ENCODE peak calls at places on chromosomes 6 and 20, in six cellular contexts. F, S, L, G, N and C are unnamed samples.

GRCh38 chr6:127900935-127901334 is at the start of gene THEMIS:
- DNase-seq in L (no peak), F (no peak), N (no peak), G (peak), S (no peak), C (peak)

GRCh38 chr20:49447946-49448809 is 34.3 kb downstream of the KCNB1 start:
- DNase-seq in L (no peak), N (no peak), S (no peak), F (no peak), G (no peak), C (no peak)

GRCh38 chr20:38685853-38686473 is 38.3 kb upstream of the SLC32A1 start:
- DNase-seq in F (peak), G (no peak), L (no peak), S (peak), N (no peak), C (peak)

GRCh38 chr20:45781391-45781931 is 10.2 kb downstream of the WFDC3 start:
- DNase-seq in L (no peak), S (peak), F (no peak), G (no peak), N (peak), C (no peak)

GRCh38 chr6:12115492-12115891 is 103.4 kb downstream of the HIVEP1 start:
- DNase-seq in N (no peak), S (no peak), L (no peak), F (no peak), G (no peak), C (no peak)

GRCh38 chr6:26044140-26045045 is 42.8 kb upstream of the HFE start:
- DNase-seq in G (peak), F (no peak), N (no peak), S (no peak), L (no peak), C (peak)

GRCh38 chr6:157607317-157608109 is 215.5 kb upstream of the SNX9 start:
- DNase-seq in S (no peak), L (no peak), F (no peak), G (no peak), N (no peak), C (no peak)

GRCh38 chr6:146914563-146915483 is 289.4 kb upstream of the STXBP5 start:
- DNase-seq in L (no peak), G (no peak), N (peak), F (peak), S (peak), C (no peak)

GRCh38 chr20:22368235-22368634 is 216.1 kb downstream of the FOXA2 start:
- DNase-seq in N (no peak), G (no peak), F (no peak), L (no peak), S (no peak), C (no peak)

GRCh38 chr20:38373231-38373867 is 27.1 kb downstream of the LBP start:
- DNase-seq in L (no peak), N (no peak), G (no peak), S (no peak), F (no peak), C (no peak)

GRCh38 chr20:63917811-63918210 is 22.9 kb downstream of the DNAJC5 start:
- DNase-seq in S (no peak), N (no peak), L (no peak), F (no peak), G (no peak), C (no peak)

GRCh38 chr6:78835817-78836216 is 31.5 kb upstream of the IRAK1BP1 start:
- DNase-seq in N (no peak), F (peak), L (no peak), S (peak), G (no peak), C (no peak)

GRCh38 chr6:163438940-163439335 is 24.4 kb downstream of the QKI start:
- DNase-seq in F (no peak), G (no peak), L (no peak), S (no peak), N (no peak), C (no peak)

GRCh38 chr6:119207973-119208725 is 129.7 kb upstream of the FAM184A start:
- DNase-seq in S (peak), L (no peak), G (no peak), F (no peak), N (peak), C (no peak)

GRCh38 chr6:12749531-12750379 is 33.2 kb downstream of the PHACTR1 start:
- DNase-seq in S (peak), F (no peak), G (no peak), L (no peak), N (no peak), C (no peak)

GRCh38 chr6:37048851-37049734 is 43.6 kb downstream of the FGD2 start:
- DNase-seq in N (peak), S (peak), L (no peak), F (no peak), G (peak), C (peak)

GRCh38 chr20:36728986-36729385 is 16.9 kb downstream of the NDRG3 start:
- DNase-seq in N (no peak), L (no peak), F (no peak), S (no peak), G (no peak), C (no peak)

GRCh38 chr6:39301606-39302005 is 12.6 kb downstream of the KCNK17 start:
- DNase-seq in L (no peak), F (no peak), G (no peak), S (peak), N (no peak), C (no peak)

GRCh38 chr6:91560409-91560808 is 973.5 kb upstream of the MAP3K7 start:
- DNase-seq in S (no peak), G (no peak), L (no peak), F (no peak), N (no peak), C (no peak)

GRCh38 chr20:24739751-24740150 is 209.3 kb upstream of the CST7 start:
- DNase-seq in N (no peak), G (no peak), L (no peak), F (no peak), S (no peak), C (no peak)

GRCh38 chr6:24064106-24064505 is 61.9 kb upstream of the NRSN1 start:
- DNase-seq in F (peak), N (no peak), S (no peak), G (no peak), L (no peak), C (no peak)

GRCh38 chr20:63706852-63707557 is 771 bp downstream of the ARFRP1 start:
- DNase-seq in L (no peak), N (no peak), S (peak), G (peak), F (no peak), C (peak)

GRCh38 chr20:60244373-60245146 is 286.3 kb downstream of the CDH26 start:
- DNase-seq in L (no peak), G (no peak), S (no peak), N (no peak), F (no peak), C (no peak)

GRCh38 chr6:52815167-52816092 is 11.8 kb upstream of the GSTA1 start:
- DNase-seq in N (peak), G (peak), F (peak), S (peak), L (no peak), C (no peak)

GRCh38 chr6:74222768-74223321 is 526.8 kb downstream of the CD109 start:
- DNase-seq in G (no peak), S (no peak), F (no peak), L (no peak), N (no peak), C (no peak)

GRCh38 chr6:41022294-41022693 is 16.7 kb downstream of the UNC5CL start:
- DNase-seq in F (no peak), L (no peak), S (no peak), N (no peak), G (no peak), C (no peak)

GRCh38 chr6:170049641-170050491 is 241.0 kb downstream of the DLL1 start:
- DNase-seq in L (peak), N (peak), F (peak), S (no peak), G (no peak), C (no peak)

GRCh38 chr6:153790048-153790447 is 249.0 kb upstream of the OPRM1 start:
- DNase-seq in L (no peak), S (no peak), F (no peak), N (no peak), G (no peak), C (no peak)

GRCh38 chr6:2450546-2450945 is 205.1 kb upstream of the GMDS start:
- DNase-seq in N (no peak), F (no peak), G (no peak), S (no peak), L (no peak), C (no peak)

GRCh38 chr6:139037490-139037889 is 8.9 kb downstream of the ABRACL start:
- DNase-seq in F (no peak), N (peak), G (no peak), S (peak), L (no peak), C (no peak)

GRCh38 chr20:1942061-1942460 is 46.9 kb downstream of the SIRPA start:
- DNase-seq in F (no peak), S (no peak), N (no peak), L (no peak), G (no peak), C (no peak)